ENCODE peak calls at places on chromosome 20, in five cellular contexts. G, V, Y, A and I are unnamed samples.

GRCh38 chr20:15475483-15475882 is 1097.8 kb downstream of the KIF16B start:
- DNase-seq in V (no peak), Y (no peak), A (peak; percentile 20), G (peak; percentile 23), I (no peak)

GRCh38 chr20:14189794-14190402 is 147.5 kb downstream of the FLRT3 start:
- DNase-seq in G (peak; percentile 21), A (no peak), Y (no peak), V (peak; percentile 30), I (no peak)

GRCh38 chr20:43243672-43244269 is 54.1 kb upstream of the PTPRT start:
- DNase-seq in G (peak; percentile 47), V (no peak), A (no peak), Y (no peak), I (no peak)

GRCh38 chr20:59184880-59185447 is 21.3 kb downstream of the ZNF831 start:
- DNase-seq in Y (no peak), V (no peak), A (no peak), G (no peak), I (no peak)

GRCh38 chr20:54162378-54162777 is 11.4 kb downstream of the CYP24A1 start:
- DNase-seq in V (no peak), Y (no peak), A (no peak), G (no peak), I (no peak)

GRCh38 chr20:4158466-4159050 is 143.2 kb upstream of the RNF24 start:
- DNase-seq in Y (no peak), V (no peak), A (no peak), G (no peak), I (no peak)

GRCh38 chr20:37919389-37920040 is 16.6 kb downstream of the VSTM2L start:
- DNase-seq in G (no peak), Y (no peak), V (no peak), A (no peak), I (no peak)

GRCh38 chr20:57395111-57395959 is 4.1 kb downstream of the RBM38 start:
- DNase-seq in V (no peak), Y (no peak), A (no peak), G (no peak), I (no peak)

GRCh38 chr20:10217517-10218410 is 866 bp upstream of the SNAP25 start:
- DNase-seq in G (peak; percentile 77), V (no peak), A (no peak), Y (no peak), I (no peak)

GRCh38 chr20:64035066-64035932 is 683 bp upstream of the C20orf204 start:
- DNase-seq in Y (no peak), G (no peak), A (peak; percentile 59), V (no peak), I (no peak)

GRCh38 chr20:4726710-4727391 is 5.1 kb downstream of the PRND start:
- DNase-seq in V (no peak), A (peak; percentile 24), G (no peak), Y (no peak), I (peak; percentile 6)

GRCh38 chr20:4521170-4521968 is 200.3 kb upstream of the PRND start:
- DNase-seq in A (no peak), G (no peak), Y (no peak), V (no peak), I (no peak)

GRCh38 chr20:36435799-36436541 is 105.3 kb upstream of the MYL9 start:
- DNase-seq in V (peak; percentile 50), G (peak; percentile 88), Y (peak; percentile 98), A (no peak), I (peak; percentile 32)

GRCh38 chr20:59813948-59814834 is 119.2 kb downstream of the SYCP2 start:
- DNase-seq in A (no peak), G (no peak), V (no peak), Y (no peak), I (no peak)

GRCh38 chr20:51641866-51642265 is 99.3 kb upstream of the NFATC2 start:
- DNase-seq in G (no peak), A (no peak), V (no peak), Y (no peak), I (no peak)

GRCh38 chr20:58547527-58548475 is 32.6 kb upstream of the APCDD1L start:
- DNase-seq in A (no peak), Y (no peak), G (no peak), V (no peak), I (no peak)

GRCh38 chr20:59984551-59984950 is 26.3 kb downstream of the CDH26 start:
- DNase-seq in A (no peak), G (no peak), V (no peak), Y (no peak), I (peak; percentile 62)

GRCh38 chr20:43761396-43762340 is 34.9 kb upstream of the GTSF1L start:
- DNase-seq in G (no peak), V (no peak), Y (no peak), A (no peak), I (no peak)

GRCh38 chr20:12594410-12595130 is 414.2 kb upstream of the SPTLC3 start:
- DNase-seq in A (no peak), G (peak; percentile 7), Y (no peak), V (peak; percentile 13), I (no peak)

GRCh38 chr20:24935140-24935539 is 13.9 kb upstream of the CST7 start:
- DNase-seq in A (no peak), V (no peak), Y (no peak), G (no peak), I (no peak)

GRCh38 chr20:37880726-37881591 is 22.0 kb upstream of the VSTM2L start:
- DNase-seq in G (peak; percentile 96), V (peak; percentile 70), Y (peak; percentile 68), A (no peak), I (no peak)

GRCh38 chr20:31817461-31817860 is 1.7 kb upstream of the MYLK2 start:
- DNase-seq in G (no peak), V (no peak), Y (no peak), A (no peak), I (no peak)

GRCh38 chr20:18943542-18943941 is 130.0 kb downstream of the SCP2D1 start:
- DNase-seq in G (no peak), Y (no peak), V (no peak), A (no peak), I (no peak)

GRCh38 chr20:11296951-11297350 is 620.7 kb upstream of the BTBD3 start:
- DNase-seq in V (no peak), Y (no peak), A (no peak), G (no peak), I (no peak)
- TF ChIP-seq REST in V (no peak), Y (no peak), A (no peak), G (no peak), I (no peak)

GRCh38 chr20:48845721-48846306 is 18.0 kb upstream of the PREX1 start:
- DNase-seq in V (no peak), Y (no peak), A (no peak), G (no peak), I (no peak)

GRCh38 chr20:48845000-48845399 is 17.2 kb upstream of the PREX1 start:
- DNase-seq in Y (no peak), A (no peak), G (no peak), V (no peak), I (no peak)

GRCh38 chr20:48841861-48842529 is 14.2 kb upstream of the PREX1 start:
- DNase-seq in G (no peak), Y (peak; percentile 54), A (no peak), V (no peak), I (no peak)

GRCh38 chr20:48841196-48841860 is 13.5 kb upstream of the PREX1 start:
- DNase-seq in V (no peak), G (no peak), A (no peak), Y (no peak), I (no peak)

DNA sequence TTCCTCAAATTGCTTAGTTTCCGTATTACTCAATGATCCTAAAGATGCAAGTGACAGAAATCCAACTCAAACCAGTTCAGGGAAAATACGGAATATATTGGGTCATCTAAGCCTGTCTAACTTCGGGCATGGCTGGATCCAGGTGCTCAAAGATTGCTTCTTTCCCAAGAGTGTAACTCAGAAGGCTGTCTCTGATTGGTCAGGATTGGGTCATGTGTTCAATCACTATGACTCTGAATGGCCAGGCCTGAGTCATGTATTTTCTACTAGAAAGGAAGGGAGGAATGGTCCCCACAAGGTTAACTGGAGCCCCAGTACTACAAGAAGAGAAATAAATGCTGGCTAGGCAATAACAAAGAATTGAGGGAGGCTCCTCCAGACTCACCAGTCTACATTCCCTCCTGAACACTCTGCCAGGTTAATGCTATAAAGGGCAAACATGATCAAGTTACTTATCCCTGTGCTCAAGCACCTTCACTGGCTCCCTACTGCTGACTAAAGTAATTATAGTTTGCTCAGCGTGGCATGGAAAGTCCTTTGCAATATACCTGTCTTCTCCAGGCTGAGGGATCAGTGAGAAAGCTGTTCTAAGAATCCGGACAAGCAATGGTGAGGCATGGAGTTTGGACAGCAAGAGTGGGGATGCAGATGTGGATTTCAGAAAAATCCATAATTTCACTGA is 15.5 kb upstream of the PREX1 start:
- DNase-seq in G (no peak), Y (peak; percentile 71), V (no peak), A (no peak), I (no peak)
- TF ChIP-seq GABPA in G (no peak), Y (no peak), V (no peak), A (no peak), I (no peak)

GRCh38 chr20:50487397-50487796 is 22.8 kb upstream of the PTPN1 start:
- DNase-seq in Y (no peak), G (no peak), A (no peak), V (no peak), I (no peak)

GRCh38 chr20:50488236-50488806 is 21.9 kb upstream of the PTPN1 start:
- DNase-seq in G (no peak), A (no peak), V (no peak), Y (no peak), I (no peak)

GRCh38 chr20:50482396-50482890 is 27.7 kb upstream of the PTPN1 start:
- DNase-seq in G (no peak), V (no peak), A (no peak), Y (peak; percentile 65), I (no peak)

GRCh38 chr20:50481741-50482140 is 28.4 kb upstream of the PTPN1 start:
- DNase-seq in A (no peak), G (no peak), V (no peak), Y (no peak), I (no peak)

DNA sequence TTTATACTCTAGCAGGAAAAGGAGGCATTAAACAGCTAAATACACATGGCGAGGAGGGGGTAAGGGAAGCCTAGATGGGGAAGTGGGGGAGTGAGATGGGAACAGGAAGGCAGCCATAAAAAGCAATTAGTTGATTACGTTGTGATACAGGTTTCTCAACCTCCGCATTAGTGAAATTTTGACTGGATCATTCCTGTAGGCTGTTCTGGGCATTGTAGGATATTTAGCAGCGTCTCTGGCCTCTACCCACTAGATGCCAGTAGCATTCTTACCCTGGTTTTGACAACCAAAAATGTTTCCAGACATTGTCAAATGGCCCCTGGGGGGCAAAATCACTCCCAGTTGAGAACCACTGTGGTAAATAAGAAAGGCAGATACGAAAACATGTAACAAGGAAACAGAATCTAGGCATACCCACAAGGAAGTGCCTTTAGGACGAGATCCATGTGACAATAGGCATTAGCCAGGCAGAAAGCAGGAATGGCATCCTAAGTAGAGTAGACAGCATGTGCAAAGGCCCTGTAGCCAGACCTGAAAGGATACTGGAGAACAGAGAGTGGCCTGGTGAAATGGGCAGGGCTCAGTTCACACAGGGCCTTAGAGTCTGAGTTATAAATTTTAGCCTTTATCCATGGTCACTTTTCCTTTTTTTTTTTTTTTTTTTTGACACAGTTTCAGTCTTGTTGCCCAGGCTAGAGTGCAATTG is 25.8 kb upstream of the PTPN1 start:
- DNase-seq in G (no peak), A (no peak), Y (no peak), V (no peak), I (peak; percentile 48)
- TF ChIP-seq REST in G (no peak), A (no peak), Y (no peak), V (no peak), I (no peak)

GRCh38 chr20:33545763-33546162 is 55.9 kb downstream of the CBFA2T2 start:
- DNase-seq in Y (no peak), G (no peak), V (no peak), A (no peak), I (no peak)
- TF ChIP-seq GABPA in Y (no peak), G (no peak), V (no peak), A (no peak), I (no peak)